ENCODE peak calls at places on chromosomes 13 and 19, in four cellular contexts. Q is PC-3, L is upper lobe of left lung, H is epithelial cell of esophagus. D is an unnamed sample.
A peak's percentile ranks its signal among the peaks of the same experiment; 100 is the strongest.

GRCh38 chr13:36131215-36131930 is at the start of gene DCLK1:
- DNase-seq in Q (no peak), L (peak; percentile 24), H (peak; percentile 38), D (no peak)

GRCh38 chr13:110306960-110307696 is at the start of the genes COL4A1 and COL4A2:
- DNase-seq in Q (peak; percentile 65), L (no peak), H (peak; percentile 70), D (no peak)

GRCh38 chr19:8831373-8831772 is 731 bp downstream of the ZNF558 start:
- DNase-seq in Q (no peak), L (no peak), H (no peak), D (no peak)

GRCh38 chr13:31528176-31528575 is 211.2 kb upstream of the RXFP2 start:
- DNase-seq in Q (no peak), L (no peak), H (no peak), D (no peak)

GRCh38 chr19:45076851-45077730 is 813 bp upstream of the ZNF296 start:
- DNase-seq in Q (no peak), L (no peak), H (no peak), D (no peak)

GRCh38 chr19:633786-634639 is 676 bp upstream of the POLRMT start:
- DNase-seq in Q (no peak), L (no peak), H (peak; percentile 15), D (no peak)

GRCh38 chr19:4707322-4707721 is 16.3 kb downstream of the DPP9 start:
- DNase-seq in Q (no peak), L (no peak), H (no peak), D (no peak)

GRCh38 chr13:46598820-46599180 is 45.8 kb downstream of the LRCH1 start:
- DNase-seq in Q (no peak), L (no peak), H (no peak), D (no peak)

GRCh38 chr19:11964858-11965645 is at the start of gene ZNF763:
- DNase-seq in Q (peak; percentile 75), L (peak; percentile 98), H (peak; percentile 80), D (peak; percentile 84)

GRCh38 chr13:32837307-32837972 is 178.8 kb upstream of the KL start:
- DNase-seq in Q (peak; percentile 56), L (no peak), H (no peak), D (no peak)

GRCh38 chr13:67200605-67201004 is 29.5 kb downstream of the PCDH9 start:
- DNase-seq in Q (no peak), L (no peak), H (no peak), D (no peak)

GRCh38 chr13:75704942-75705320 is 68.8 kb downstream of the LMO7 start:
- DNase-seq in Q (peak; percentile 74), L (peak; percentile 87), H (peak; percentile 96), D (no peak)

GRCh38 chr13:108352599-108352998 is 83.1 kb downstream of the TNFSF13B start:
- DNase-seq in Q (no peak), L (no peak), H (no peak), D (no peak)

GRCh38 chr19:6802336-6803035 is 30.0 kb downstream of the VAV1 start:
- DNase-seq in Q (peak; percentile 24), L (peak; percentile 86), H (peak; percentile 26), D (peak; percentile 58)

GRCh38 chr19:46678110-46678732 is 17.2 kb upstream of the DACT3 start:
- DNase-seq in Q (peak; percentile 7), L (no peak), H (peak; percentile 53), D (peak; percentile 13)

GRCh38 chr19:4115818-4116385 is 8.0 kb downstream of the MAP2K2 start:
- DNase-seq in Q (no peak), L (no peak), H (no peak), D (no peak)

GRCh38 chr13:111429064-111429558 is 108.7 kb downstream of the TEX29 start:
- DNase-seq in Q (peak; percentile 47), L (no peak), H (peak; percentile 7), D (no peak)

GRCh38 chr13:52925775-52926285 is 77.4 kb upstream of the PCDH8 start:
- DNase-seq in Q (no peak), L (no peak), H (peak; percentile 94), D (no peak)

GRCh38 chr13:78607409-78608253 is 4.3 kb upstream of the POU4F1 start:
- DNase-seq in Q (no peak), L (no peak), H (no peak), D (no peak)

GRCh38 chr19:51338563-51339312 is 3.2 kb downstream of the VSIG10L start:
- DNase-seq in Q (peak; percentile 88), L (peak; percentile 86), H (peak; percentile 82), D (no peak)

GRCh38 chr13:40247845-40248244 is 418.6 kb downstream of the FOXO1 start:
- DNase-seq in Q (peak; percentile 22), L (no peak), H (peak; percentile 55), D (no peak)

GRCh38 chr13:84098273-84098672 is 216.0 kb upstream of the SLITRK1 start:
- DNase-seq in Q (no peak), L (no peak), H (no peak), D (no peak)

GRCh38 chr13:30308548-30308947 is 1.2 kb upstream of the KATNAL1 start:
- DNase-seq in Q (no peak), L (peak; percentile 84), H (peak; percentile 36), D (no peak)

GRCh38 chr13:93098972-93099371 is 127.6 kb upstream of the GPC6 start:
- DNase-seq in Q (no peak), L (no peak), H (no peak), D (no peak)

GRCh38 chr13:57631607-57632275 is at the start of gene PCDH17:
- DNase-seq in Q (no peak), L (no peak), H (no peak), D (no peak)

GRCh38 chr13:29771247-29771646 is 79.2 kb downstream of the UBL3 start:
- DNase-seq in Q (peak; percentile 70), L (no peak), H (peak; percentile 47), D (peak; percentile 21)

GRCh38 chr13:33016414-33017409 is at the start of gene KL:
- DNase-seq in Q (no peak), L (peak; percentile 39), H (no peak), D (no peak)

GRCh38 chr13:110387451-110388140 is 80.5 kb downstream of the COL4A2 start:
- DNase-seq in Q (no peak), L (no peak), H (peak; percentile 57), D (no peak)

GRCh38 chr19:37953576-37954303 is 46.7 kb downstream of the SIPA1L3 start:
- DNase-seq in Q (peak; percentile 19), L (no peak), H (no peak), D (no peak)

GRCh38 chr13:39784347-39784746 is 128.9 kb downstream of the COG6 start:
- DNase-seq in Q (no peak), L (no peak), H (no peak), D (no peak)

GRCh38 chr13:46388308-46388707 is 1.3 kb upstream of the RUBCNL start:
- DNase-seq in Q (no peak), L (no peak), H (no peak), D (no peak)

GRCh38 chr13:110233181-110233641 is 73.7 kb downstream of the COL4A1 start:
- DNase-seq in Q (peak; percentile 66), L (no peak), H (no peak), D (no peak)

GRCh38 chr13:108121406-108121805 is 93.9 kb downstream of the LIG4 start:
- DNase-seq in Q (no peak), L (no peak), H (no peak), D (no peak)

DNA sequence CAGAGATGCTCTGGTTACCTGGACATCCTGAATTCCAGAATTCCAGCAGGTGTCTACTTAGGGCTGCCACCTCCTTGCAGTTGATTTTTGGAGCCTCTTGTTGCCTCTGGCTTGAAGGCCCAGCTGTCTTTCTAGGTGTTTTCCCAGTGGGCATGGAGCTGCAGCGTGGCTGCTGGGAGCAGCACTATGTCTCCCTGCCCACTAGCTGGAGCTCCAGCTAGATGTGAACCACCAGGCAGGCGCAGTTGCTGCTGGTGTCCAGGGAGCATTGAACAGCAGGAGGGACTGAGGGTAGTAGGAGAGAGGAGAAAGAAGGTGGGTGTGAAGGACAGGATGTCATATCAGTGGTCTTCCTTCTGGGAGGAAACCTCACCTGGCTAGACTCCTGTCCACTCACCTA is 9.9 kb upstream of the SELENOW start:
- DNase-seq in Q (no peak), L (no peak), H (no peak), D (no peak)
- TF ChIP-seq CTCF in Q (no peak), L (no peak), H (peak; percentile 18), D (no peak)

GRCh38 chr19:36524617-36525016 is 3.5 kb downstream of the ZNF260 start:
- DNase-seq in Q (no peak), L (no peak), H (no peak), D (no peak)
- H3K4me3 ChIP-seq in Q (no peak overlapping the region), L (no peak overlapping the region), H (no peak overlapping the region), D (no peak overlapping the region)

GRCh38 chr19:48560095-48560530 is 8.1 kb downstream of the SULT2B1 start:
- DNase-seq in Q (no peak), L (no peak), H (no peak), D (no peak)
- TF ChIP-seq CTCF in Q (no peak), L (no peak), H (no peak), D (no peak)

GRCh38 chr19:18319591-18320135 is 3.2 kb downstream of the LSM4 start:
- DNase-seq in Q (no peak), L (peak; percentile 53), H (no peak), D (no peak)
- H3K4me3 ChIP-seq in Q (no peak overlapping the region), L (no peak overlapping the region), H (no peak overlapping the region), D (no peak overlapping the region)

DNA sequence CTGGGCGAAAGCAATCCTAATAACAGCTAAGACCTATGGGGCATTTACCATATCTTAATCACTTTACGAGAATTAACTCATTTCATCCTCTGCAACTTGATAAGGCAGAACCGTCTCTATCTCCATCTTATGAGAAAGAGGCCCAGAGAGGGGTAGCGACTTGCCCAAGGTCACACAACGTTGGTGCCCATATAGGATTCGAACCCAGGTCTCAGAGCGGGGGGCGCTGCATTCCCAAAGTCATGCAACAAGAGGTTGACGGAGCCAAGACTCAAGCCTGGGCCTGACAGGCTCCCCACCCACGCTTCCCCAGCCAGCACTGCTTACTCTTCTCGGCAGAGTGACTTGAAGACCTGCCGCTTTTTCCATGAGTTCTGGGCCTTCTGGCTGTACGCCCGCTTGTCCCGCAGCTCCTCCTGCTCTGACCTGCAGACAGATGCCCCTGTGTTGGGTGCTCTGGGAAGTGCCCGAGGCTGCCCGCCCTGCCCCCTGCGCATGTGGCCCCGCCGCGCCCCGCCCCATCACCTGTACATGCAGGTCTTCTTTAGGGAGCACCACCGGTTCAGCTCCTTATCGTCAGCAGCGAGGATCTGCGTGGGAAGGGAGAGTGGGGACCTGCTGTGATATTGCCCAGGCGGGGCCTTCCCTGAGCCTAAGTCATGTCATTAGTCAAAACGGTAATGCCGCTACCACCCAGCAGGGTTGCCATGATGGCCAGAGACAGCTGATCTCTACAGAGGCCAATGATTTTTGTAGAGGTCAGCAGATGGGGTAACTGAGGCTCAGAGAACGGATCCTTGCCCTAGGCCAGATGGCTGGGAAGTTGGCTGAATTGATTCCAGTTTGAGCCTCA is 10.8 kb downstream of the KRI1 start:
- DNase-seq in Q (no peak), L (no peak), H (peak; percentile 94), D (no peak)
- TF ChIP-seq CTCF in Q (no peak), L (no peak), H (peak; percentile 39), D (peak; percentile 23)

GRCh38 chr13:100229603-100230002 is 140.7 kb downstream of the PCCA start:
- DNase-seq in Q (no peak), L (no peak), H (no peak), D (no peak)

GRCh38 chr13:100230813-100231575 is 142.1 kb downstream of the PCCA start:
- DNase-seq in Q (no peak), L (no peak), H (peak; percentile 18), D (no peak)

GRCh38 chr13:100234524-100235136 is 145.7 kb downstream of the PCCA start:
- DNase-seq in Q (no peak), L (no peak), H (no peak), D (no peak)

GRCh38 chr13:100235311-100235901 is 146.5 kb downstream of the PCCA start:
- DNase-seq in Q (peak; percentile 63), L (no peak), H (peak; percentile 56), D (peak; percentile 8)

GRCh38 chr13:100234006-100234405 is 145.1 kb downstream of the PCCA start:
- DNase-seq in Q (no peak), L (no peak), H (no peak), D (no peak)
- H3K4me3 ChIP-seq in Q (no peak overlapping the region), L (no peak overlapping the region), H (no peak overlapping the region), D (no peak overlapping the region)